ENCODE peak calls at places on chromosomes 2 and 18, in nine cellular contexts. Y is nephron progenitor cell, R is AG10803, K is Calu3, T is GM23338, G is keratinocyte, I is cardiac fibroblast, P is psoas muscle, Z is HFF-Myc. B is an unnamed sample.

GRCh38 chr2:112640800-112641675 is 4.7 kb upstream of the SLC20A1 start:
- DNase-seq in I (peak), P (no peak), Y (no peak), Z (peak), T (no peak), K (peak), R (peak), G (no peak), B (no peak)

GRCh38 chr2:239935789-239936758 is 89.1 kb downstream of the NDUFA10 start:
- DNase-seq in G (no peak), Y (no peak), K (no peak), I (no peak), Z (no peak), P (peak), T (no peak), R (no peak), B (no peak)

GRCh38 chr2:62745891-62746481 is 40.5 kb downstream of the EHBP1 start:
- DNase-seq in R (no peak), G (no peak), Z (no peak), K (no peak), P (no peak), I (no peak), T (no peak), Y (no peak), B (no peak)

GRCh38 chr18:47163241-47163640 is 12.9 kb downstream of the IER3IP1 start:
- DNase-seq in I (peak), R (peak), Y (no peak), G (no peak), T (no peak), K (no peak), P (no peak), Z (no peak), B (no peak)

GRCh38 chr2:45168731-45169338 is 159.6 kb upstream of the SIX2 start:
- DNase-seq in T (peak), Z (no peak), G (no peak), Y (peak), K (peak), P (peak), I (peak), R (no peak), B (no peak)

GRCh38 chr18:54964741-54965140 is 5.5 kb upstream of the CCDC68 start:
- DNase-seq in R (no peak), P (no peak), I (peak), K (no peak), G (no peak), T (no peak), Z (no peak), Y (no peak), B (no peak)

GRCh38 chr18:58135806-58136331 is 91.8 kb downstream of the NEDD4L start:
- DNase-seq in G (peak), P (no peak), Y (peak), T (peak), K (peak), Z (peak), I (peak), R (peak), B (no peak)

GRCh38 chr2:216316743-216317142 is 55.5 kb downstream of the MARCHF4 start:
- DNase-seq in P (no peak), I (peak), Y (no peak), T (no peak), K (no peak), Z (no peak), R (peak), G (no peak), B (no peak)

GRCh38 chr2:108988796-108989713 is at the start of gene EDAR:
- DNase-seq in T (peak), I (peak), R (no peak), G (peak), P (no peak), K (peak), Z (no peak), Y (peak), B (no peak)

GRCh38 chr18:6219116-6219717 is 195.5 kb downstream of the L3MBTL4 start:
- DNase-seq in T (peak), R (peak), I (peak), K (no peak), P (no peak), Z (peak), Y (peak), G (no peak), B (peak)

GRCh38 chr2:129775941-129776653 is 203.4 kb upstream of the RAB6C start:
- DNase-seq in R (no peak), K (no peak), Z (no peak), G (no peak), P (no peak), T (no peak), Y (no peak), I (no peak), B (no peak)
- TF ChIP-seq CTCF in R (no peak), K (no peak), Z (no peak), G (no peak), P (no peak), T (no peak), Y (no peak), I (no peak), B (no peak)

GRCh38 chr2:74440378-74441110 is 1.2 kb downstream of the RTKN start:
- DNase-seq in K (peak), P (peak), G (no peak), Z (peak), T (peak), Y (peak), R (peak), I (peak), B (no peak)
- TF ChIP-seq CTCF in K (no peak), P (peak), G (no peak), Z (no peak), T (no peak), Y (peak), R (peak), I (peak), B (peak)

DNA sequence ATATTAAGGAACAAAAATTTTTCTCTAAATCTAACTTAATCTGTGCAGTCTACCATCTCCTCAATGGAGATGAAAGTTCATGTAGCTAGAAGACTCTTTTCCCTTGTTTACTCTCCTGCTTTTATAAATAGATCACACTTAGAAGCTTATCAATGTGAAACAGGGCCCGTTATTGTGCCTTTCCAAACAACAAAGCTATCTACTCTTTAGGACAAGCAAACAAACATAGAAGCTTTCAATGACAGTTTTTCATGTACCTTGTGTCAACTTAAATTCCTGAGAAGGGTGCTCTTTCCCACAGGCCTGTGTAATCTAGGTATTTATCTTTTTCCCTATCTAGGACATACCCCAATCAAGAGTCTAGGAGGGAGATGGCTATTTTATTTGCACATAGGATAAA is 247.8 kb upstream of the CWC22 start:
- DNase-seq in G (no peak), P (no peak), I (no peak), K (no peak), R (no peak), Z (no peak), Y (no peak), T (no peak), B (no peak)
- TF ChIP-seq CTCF in G (no peak), P (no peak), I (no peak), K (no peak), R (no peak), Z (no peak), Y (no peak), T (no peak), B (no peak)

GRCh38 chr18:48826806-48827205 is 124.0 kb downstream of the SMAD7 start:
- DNase-seq in P (peak), Y (no peak), T (no peak), R (no peak), K (no peak), I (no peak), Z (no peak), G (no peak), B (no peak)

GRCh38 chr18:48827321-48828200 is 123.2 kb downstream of the SMAD7 start:
- DNase-seq in T (peak), P (peak), G (no peak), R (peak), K (no peak), I (peak), Y (peak), Z (peak), B (peak)

GRCh38 chr18:48826271-48826670 is 124.5 kb downstream of the SMAD7 start:
- DNase-seq in Z (no peak), P (peak), I (no peak), Y (no peak), K (no peak), T (no peak), G (no peak), R (no peak), B (no peak)

GRCh38 chr18:48824231-48824970 is 126.4 kb downstream of the SMAD7 start:
- DNase-seq in K (no peak), P (peak), I (no peak), Z (no peak), T (no peak), G (no peak), R (no peak), Y (no peak), B (no peak)

DNA sequence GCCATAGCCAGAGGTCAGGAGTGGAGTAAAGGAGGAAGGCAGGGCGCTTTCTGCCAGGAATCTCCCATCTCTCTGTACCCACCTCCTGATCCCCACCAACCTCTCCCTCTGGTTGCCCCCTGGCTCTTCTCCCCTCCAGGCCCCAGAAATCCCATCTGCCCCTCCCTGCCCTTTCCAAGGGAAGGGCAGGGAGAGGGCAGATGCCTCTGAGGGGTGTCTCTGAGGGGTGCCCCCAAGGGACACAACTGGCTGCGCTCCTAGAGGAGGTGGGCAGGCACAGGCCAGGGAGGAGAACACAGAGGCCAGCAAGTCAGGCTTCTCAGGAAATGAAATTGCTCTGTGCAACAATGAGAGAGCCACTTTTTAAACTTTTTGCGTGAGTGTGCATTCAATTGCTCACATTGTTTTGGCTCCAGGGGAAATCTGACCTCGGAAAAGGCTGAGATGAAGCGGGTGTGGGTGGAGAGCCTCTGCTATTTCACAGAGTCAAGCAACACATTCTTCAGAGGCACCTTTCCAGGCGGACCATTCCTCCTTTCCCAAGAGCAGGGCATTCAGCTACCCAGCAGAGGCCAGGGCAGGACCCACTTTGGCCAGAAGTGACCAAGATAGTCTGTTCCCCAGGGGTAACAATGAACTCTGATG is 125.5 kb downstream of the SMAD7 start:
- DNase-seq in P (peak), R (no peak), Y (no peak), G (no peak), T (no peak), Z (no peak), K (no peak), I (peak), B (peak)
- TF ChIP-seq CTCF in P (no peak), R (no peak), Y (no peak), G (no peak), T (no peak), Z (no peak), K (no peak), I (no peak), B (no peak)

GRCh38 chr2:101961287-101962242 is 30.2 kb upstream of the IL1R2 start:
- DNase-seq in Y (no peak), T (no peak), K (no peak), R (peak), G (no peak), P (peak), Z (no peak), I (peak), B (peak)
- TF ChIP-seq CTCF in Y (no peak), T (no peak), K (no peak), R (peak), G (no peak), P (no peak), Z (no peak), I (peak), B (peak)

DNA sequence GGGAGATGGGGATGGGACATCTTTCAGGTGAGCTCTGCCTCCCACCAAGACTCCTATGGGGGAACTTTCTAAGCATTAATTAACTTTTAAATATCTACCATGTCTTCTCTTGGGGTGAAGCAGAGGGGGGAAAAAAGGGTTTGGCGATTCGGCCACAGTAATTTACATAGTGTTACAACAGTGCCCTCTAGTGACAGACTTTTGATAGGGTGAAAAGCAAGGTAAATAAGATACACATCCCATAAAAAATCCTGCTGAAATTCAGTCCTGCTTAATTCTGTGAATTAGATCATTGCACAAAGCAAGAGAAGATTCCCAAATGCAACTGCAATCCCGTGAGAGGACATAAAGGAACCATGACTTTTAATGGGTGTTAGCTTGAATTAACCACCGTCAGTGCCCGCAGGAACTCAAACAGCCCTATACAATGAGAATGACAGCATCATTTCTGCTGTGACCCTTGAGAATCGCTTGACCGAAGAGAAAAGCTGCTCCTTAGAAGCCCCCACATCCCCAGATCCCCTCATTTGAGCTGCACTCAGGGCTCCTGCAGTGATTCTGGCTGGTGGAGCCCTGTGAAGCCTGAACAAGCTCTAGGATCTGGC is 32.8 kb downstream of the FAM124B start:
- DNase-seq in P (no peak), K (peak), I (peak), Z (no peak), Y (peak), T (peak), G (no peak), R (peak), B (no peak)
- TF ChIP-seq CTCF in P (peak), K (peak), I (peak), Z (peak), Y (peak), T (peak), G (peak), R (peak), B (peak)

B was measured in AG09319.